ENCODE peak calls at places on chromosomes 3 and 15, in six cellular contexts. One of them, this sample, is unnamed.

GRCh38 chr3:46477756-46478155 is 13.1 kb upstream of the LTF start:
- DNase-seq in thoracic aorta: no peak
- DNase-seq in astrocyte: no peak
- DNase-seq in A673: no peak
- DNase-seq in HepG2: no peak
- DNase-seq in right atrium auricular region: peak; percentile 48
- DNase-seq in this sample: no peak

GRCh38 chr15:97961067-97961954 is 808 bp downstream of the ARRDC4 start:
- DNase-seq in thoracic aorta: no peak
- DNase-seq in right atrium auricular region: no peak
- DNase-seq in astrocyte: no peak
- DNase-seq in HepG2: peak; percentile 2
- DNase-seq in A673: no peak
- DNase-seq in this sample: peak; percentile 59

GRCh38 chr3:136960838-136961836 is 3.4 kb downstream of the IL20RB start:
- DNase-seq in A673: no peak
- DNase-seq in thoracic aorta: no peak
- DNase-seq in astrocyte: peak; percentile 50
- DNase-seq in HepG2: no peak
- DNase-seq in right atrium auricular region: no peak
- DNase-seq in this sample: peak; percentile 86

GRCh38 chr3:46778101-46778500 is 60.4 kb upstream of the PRSS50 start:
- DNase-seq in thoracic aorta: no peak
- DNase-seq in right atrium auricular region: no peak
- DNase-seq in astrocyte: no peak
- DNase-seq in HepG2: no peak
- DNase-seq in A673: no peak
- DNase-seq in this sample: no peak

GRCh38 chr3:172195393-172195754 is 156.0 kb downstream of the FNDC3B start:
- DNase-seq in A673: no peak
- DNase-seq in thoracic aorta: no peak
- DNase-seq in right atrium auricular region: no peak
- DNase-seq in astrocyte: no peak
- DNase-seq in HepG2: no peak
- DNase-seq in this sample: no peak

GRCh38 chr15:44501768-44502366 is 35.1 kb upstream of the EIF3J start:
- DNase-seq in A673: peak; percentile 58
- DNase-seq in thoracic aorta: no peak
- DNase-seq in astrocyte: peak; percentile 36
- DNase-seq in right atrium auricular region: no peak
- DNase-seq in HepG2: peak; percentile 27
- DNase-seq in this sample: peak; percentile 72

GRCh38 chr15:73153024-73153423 is 100.8 kb downstream of the NEO1 start:
- DNase-seq in A673: no peak
- DNase-seq in astrocyte: no peak
- DNase-seq in right atrium auricular region: no peak
- DNase-seq in HepG2: no peak
- DNase-seq in thoracic aorta: no peak
- DNase-seq in this sample: no peak

GRCh38 chr3:45084820-45085816 is 59.0 kb downstream of the CLEC3B start:
- DNase-seq in HepG2: peak; percentile 16
- DNase-seq in right atrium auricular region: no peak
- DNase-seq in thoracic aorta: no peak
- DNase-seq in astrocyte: peak; percentile 97
- DNase-seq in A673: peak; percentile 47
- DNase-seq in this sample: peak; percentile 83

GRCh38 chr3:12476238-12476897 is 7.9 kb upstream of the TSEN2 start:
- DNase-seq in HepG2: no peak
- DNase-seq in A673: no peak
- DNase-seq in astrocyte: peak; percentile 53
- DNase-seq in right atrium auricular region: no peak
- DNase-seq in thoracic aorta: no peak
- DNase-seq in this sample: peak; percentile 56

GRCh38 chr15:74208496-74208895 is 5.9 kb upstream of the STRA6 start:
- DNase-seq in thoracic aorta: no peak
- DNase-seq in astrocyte: no peak
- DNase-seq in A673: no peak
- DNase-seq in right atrium auricular region: no peak
- DNase-seq in HepG2: no peak
- DNase-seq in this sample: no peak

GRCh38 chr3:16523778-16524177 is 10.3 kb upstream of the RFTN1 start:
- DNase-seq in A673: no peak
- DNase-seq in astrocyte: peak; percentile 51
- DNase-seq in thoracic aorta: no peak
- DNase-seq in HepG2: no peak
- DNase-seq in right atrium auricular region: no peak
- DNase-seq in this sample: no peak

GRCh38 chr3:861721-862120 is 231.1 kb upstream of the CNTN6 start:
- DNase-seq in thoracic aorta: no peak
- DNase-seq in right atrium auricular region: no peak
- DNase-seq in astrocyte: no peak
- DNase-seq in HepG2: no peak
- DNase-seq in A673: no peak
- DNase-seq in this sample: no peak

GRCh38 chr3:853489-853888 is 239.3 kb upstream of the CNTN6 start:
- DNase-seq in thoracic aorta: no peak
- DNase-seq in right atrium auricular region: no peak
- DNase-seq in A673: no peak
- DNase-seq in astrocyte: no peak
- DNase-seq in HepG2: no peak
- DNase-seq in this sample: no peak

GRCh38 chr3:859135-859534 is 233.7 kb upstream of the CNTN6 start:
- DNase-seq in HepG2: no peak
- DNase-seq in astrocyte: no peak
- DNase-seq in right atrium auricular region: no peak
- DNase-seq in A673: no peak
- DNase-seq in thoracic aorta: no peak
- DNase-seq in this sample: no peak
- H3K9me3 ChIP-seq in HepG2: peaks cover 85% of the 10 kb centered on the region
- H3K9me3 ChIP-seq in astrocyte: no peaks in the 10 kb centered on the region
- H3K9me3 ChIP-seq in right atrium auricular region: no peaks in the 10 kb centered on the region
- H3K9me3 ChIP-seq in A673: peaks cover 3% of the 10 kb centered on the region
- H3K9me3 ChIP-seq in thoracic aorta: peaks cover 3% of the 10 kb centered on the region
- H3K9me3 ChIP-seq in this sample: no peaks in the 10 kb centered on the region

GRCh38 chr15:52783929-52784798 is 6.0 kb downstream of the ONECUT1 start:
- DNase-seq in HepG2: no peak
- DNase-seq in right atrium auricular region: no peak
- DNase-seq in astrocyte: no peak
- DNase-seq in thoracic aorta: no peak
- DNase-seq in A673: peak; percentile 63
- DNase-seq in this sample: no peak

GRCh38 chr15:52784799-52785671 is 5.1 kb downstream of the ONECUT1 start:
- DNase-seq in HepG2: peak; percentile 39
- DNase-seq in astrocyte: no peak
- DNase-seq in right atrium auricular region: no peak
- DNase-seq in A673: no peak
- DNase-seq in thoracic aorta: no peak
- DNase-seq in this sample: no peak

GRCh38 chr15:52786436-52787122 is 3.6 kb downstream of the ONECUT1 start:
- DNase-seq in thoracic aorta: no peak
- DNase-seq in A673: no peak
- DNase-seq in right atrium auricular region: no peak
- DNase-seq in HepG2: peak; percentile 43
- DNase-seq in astrocyte: no peak
- DNase-seq in this sample: no peak

GRCh38 chr15:52787123-52787503 is 3.0 kb downstream of the ONECUT1 start:
- DNase-seq in thoracic aorta: no peak
- DNase-seq in A673: no peak
- DNase-seq in right atrium auricular region: no peak
- DNase-seq in HepG2: no peak
- DNase-seq in astrocyte: no peak
- DNase-seq in this sample: no peak

GRCh38 chr15:52785672-52786406 is 4.3 kb downstream of the ONECUT1 start:
- DNase-seq in A673: no peak
- DNase-seq in HepG2: no peak
- DNase-seq in thoracic aorta: no peak
- DNase-seq in right atrium auricular region: no peak
- DNase-seq in astrocyte: no peak
- DNase-seq in this sample: no peak
- H3K9me3 ChIP-seq in A673: no peaks in the 10 kb centered on the region
- H3K9me3 ChIP-seq in HepG2: peaks cover 22% of the 10 kb centered on the region
- H3K9me3 ChIP-seq in thoracic aorta: no peaks in the 10 kb centered on the region
- H3K9me3 ChIP-seq in right atrium auricular region: no peaks in the 10 kb centered on the region
- H3K9me3 ChIP-seq in astrocyte: peaks cover 3% of the 10 kb centered on the region
- H3K9me3 ChIP-seq in this sample: no peaks in the 10 kb centered on the region

GRCh38 chr3:123861081-123861836 is 22.9 kb downstream of the MYLK start:
- DNase-seq in astrocyte: no peak
- DNase-seq in thoracic aorta: no peak
- DNase-seq in A673: no peak
- DNase-seq in right atrium auricular region: no peak
- DNase-seq in HepG2: no peak
- DNase-seq in this sample: no peak

GRCh38 chr3:123853686-123854372 is 30.3 kb downstream of the MYLK start:
- DNase-seq in thoracic aorta: no peak
- DNase-seq in A673: no peak
- DNase-seq in astrocyte: no peak
- DNase-seq in right atrium auricular region: no peak
- DNase-seq in HepG2: no peak
- DNase-seq in this sample: no peak

GRCh38 chr3:123862152-123862551 is 22.0 kb downstream of the MYLK start:
- DNase-seq in HepG2: no peak
- DNase-seq in astrocyte: no peak
- DNase-seq in thoracic aorta: no peak
- DNase-seq in A673: no peak
- DNase-seq in right atrium auricular region: no peak
- DNase-seq in this sample: no peak

GRCh38 chr3:123854905-123855304 is 29.2 kb downstream of the MYLK start:
- DNase-seq in astrocyte: no peak
- DNase-seq in thoracic aorta: no peak
- DNase-seq in right atrium auricular region: no peak
- DNase-seq in HepG2: no peak
- DNase-seq in A673: no peak
- DNase-seq in this sample: no peak

DNA sequence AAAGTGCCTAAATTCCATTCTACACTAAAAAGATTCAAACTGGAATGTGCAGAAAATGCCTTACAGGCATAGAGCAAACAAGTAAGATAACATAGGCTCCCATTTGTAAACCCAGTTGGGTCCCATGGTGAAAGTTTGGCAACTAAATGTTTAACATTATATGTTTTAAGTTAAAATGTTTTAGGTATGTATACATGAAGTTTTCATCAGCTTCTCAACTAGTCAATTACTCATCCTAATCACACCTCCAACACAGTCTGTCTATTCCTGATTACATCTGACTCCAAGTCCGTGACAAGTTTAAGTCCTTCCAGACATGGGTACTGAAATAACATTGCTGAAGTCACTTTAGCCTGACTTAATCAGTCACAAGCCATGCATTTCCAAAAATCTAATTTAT is 25.0 kb downstream of the MYLK start:
- DNase-seq in right atrium auricular region: no peak
- DNase-seq in A673: no peak
- DNase-seq in HepG2: no peak
- DNase-seq in astrocyte: no peak
- DNase-seq in thoracic aorta: no peak
- DNase-seq in this sample: peak; percentile 63
- H3K9me3 ChIP-seq in right atrium auricular region: no peaks in the 10 kb centered on the region
- H3K9me3 ChIP-seq in A673: no peaks in the 10 kb centered on the region
- H3K9me3 ChIP-seq in HepG2: no peaks in the 10 kb centered on the region
- H3K9me3 ChIP-seq in astrocyte: no peaks in the 10 kb centered on the region
- H3K9me3 ChIP-seq in thoracic aorta: peaks cover 4% of the 10 kb centered on the region
- H3K9me3 ChIP-seq in this sample: peaks cover 15% of the 10 kb centered on the region

GRCh38 chr15:25242957-25243799 is 195.6 kb downstream of the UBE3A start:
- DNase-seq in right atrium auricular region: peak; percentile 40
- DNase-seq in thoracic aorta: no peak
- DNase-seq in astrocyte: no peak
- DNase-seq in HepG2: no peak
- DNase-seq in A673: no peak
- DNase-seq in this sample: no peak
- H3K9me3 ChIP-seq in right atrium auricular region: no peaks in the 10 kb centered on the region
- H3K9me3 ChIP-seq in thoracic aorta: no peaks in the 10 kb centered on the region
- H3K9me3 ChIP-seq in astrocyte: peaks cover 22% of the 10 kb centered on the region
- H3K9me3 ChIP-seq in HepG2: peaks cover 96% of the 10 kb centered on the region
- H3K9me3 ChIP-seq in A673: peaks cover 35% of the 10 kb centered on the region
- H3K9me3 ChIP-seq in this sample: no peaks in the 10 kb centered on the region

This sample was measured in adipocyte.